ENCODE peak calls at places on chromosomes 3 and 15, in five cellular contexts. One of them, this sample, is unnamed. For H3K9me3, the result is how much of the 10 kb centered on the place peaks cover.

GRCh38 chr3:9302425-9303181 is 53.2 kb upstream of the SRGAP3 start:
- DNase-seq in IMR-90: peak
- DNase-seq in H1: peak
- DNase-seq in mesenchymal stem cell: peak
- DNase-seq in neuronal stem cell: peak
- DNase-seq in this sample: peak

GRCh38 chr15:93035953-93036810 is 52.8 kb downstream of the RGMA start:
- DNase-seq in IMR-90: peak
- DNase-seq in neuronal stem cell: no peak
- DNase-seq in mesenchymal stem cell: peak
- DNase-seq in H1: no peak
- DNase-seq in this sample: peak

GRCh38 chr3:62805578-62805977 is 69.6 kb downstream of the CADPS start:
- DNase-seq in mesenchymal stem cell: no peak
- DNase-seq in IMR-90: no peak
- DNase-seq in neuronal stem cell: peak
- DNase-seq in H1: no peak
- DNase-seq in this sample: no peak

GRCh38 chr3:32154180-32154579 is 47.8 kb downstream of the GPD1L start:
- DNase-seq in IMR-90: no peak
- DNase-seq in neuronal stem cell: no peak
- DNase-seq in H1: no peak
- DNase-seq in mesenchymal stem cell: peak
- DNase-seq in this sample: peak

GRCh38 chr3:7710284-7710683 is 791.3 kb upstream of the LMCD1 start:
- DNase-seq in H1: no peak
- DNase-seq in mesenchymal stem cell: no peak
- DNase-seq in neuronal stem cell: no peak
- DNase-seq in IMR-90: no peak
- DNase-seq in this sample: no peak

GRCh38 chr3:166190360-166190759 is 353.1 kb upstream of the BCHE start:
- DNase-seq in H1: peak
- DNase-seq in mesenchymal stem cell: peak
- DNase-seq in neuronal stem cell: no peak
- DNase-seq in IMR-90: peak
- DNase-seq in this sample: no peak

GRCh38 chr15:53160092-53160704 is 370.1 kb upstream of the ONECUT1 start:
- DNase-seq in mesenchymal stem cell: no peak
- DNase-seq in IMR-90: no peak
- DNase-seq in H1: no peak
- DNase-seq in neuronal stem cell: no peak
- DNase-seq in this sample: no peak

GRCh38 chr3:108102420-108103039 is 11.7 kb upstream of the CD47 start:
- DNase-seq in H1: no peak
- DNase-seq in mesenchymal stem cell: no peak
- DNase-seq in IMR-90: no peak
- DNase-seq in neuronal stem cell: no peak
- DNase-seq in this sample: no peak

GRCh38 chr3:194397757-194398312 is 1.2 kb downstream of the GP5 start:
- DNase-seq in mesenchymal stem cell: no peak
- DNase-seq in H1: no peak
- DNase-seq in neuronal stem cell: no peak
- DNase-seq in IMR-90: no peak
- DNase-seq in this sample: peak

GRCh38 chr3:23845361-23845760 is 39.6 kb downstream of the UBE2E1 start:
- DNase-seq in IMR-90: no peak
- DNase-seq in H1: no peak
- DNase-seq in neuronal stem cell: no peak
- DNase-seq in mesenchymal stem cell: no peak
- DNase-seq in this sample: no peak

GRCh38 chr3:176867681-176868663 is 329.3 kb downstream of the TBL1XR1 start:
- DNase-seq in H1: no peak
- DNase-seq in neuronal stem cell: no peak
- DNase-seq in IMR-90: no peak
- DNase-seq in mesenchymal stem cell: peak
- DNase-seq in this sample: no peak

GRCh38 chr15:60957111-60957510 is 272.0 kb downstream of the RORA start:
- DNase-seq in mesenchymal stem cell: no peak
- DNase-seq in neuronal stem cell: no peak
- DNase-seq in H1: no peak
- DNase-seq in IMR-90: no peak
- DNase-seq in this sample: no peak

DNA sequence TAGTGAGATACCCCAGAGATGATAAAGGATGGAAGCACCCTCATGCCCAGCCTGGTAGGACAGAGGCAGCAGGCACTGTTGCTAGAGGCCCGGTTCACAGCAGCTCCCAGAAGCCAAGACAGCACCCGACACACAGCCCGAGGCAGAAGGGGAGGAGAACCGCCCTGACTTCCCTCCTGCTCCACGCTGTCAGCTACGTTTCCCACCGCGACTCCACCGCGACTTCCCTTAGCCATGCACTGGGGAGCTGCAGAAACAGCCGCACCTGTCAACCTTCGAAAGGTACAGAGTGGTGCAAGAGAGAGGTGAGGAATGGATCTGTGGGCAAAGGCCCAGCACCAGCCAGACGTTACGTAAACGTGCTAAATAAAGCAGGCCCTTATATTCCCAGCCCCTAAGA is 529.2 kb downstream of the GABRG3 start:
- DNase-seq in IMR-90: no peak
- DNase-seq in mesenchymal stem cell: no peak
- DNase-seq in H1: no peak
- DNase-seq in neuronal stem cell: no peak
- DNase-seq in this sample: no peak
- H3K9me3 ChIP-seq in IMR-90: under half
- H3K9me3 ChIP-seq in mesenchymal stem cell: under half
- H3K9me3 ChIP-seq in H1: under half
- H3K9me3 ChIP-seq in neuronal stem cell: under half
- H3K9me3 ChIP-seq in this sample: under half

DNA sequence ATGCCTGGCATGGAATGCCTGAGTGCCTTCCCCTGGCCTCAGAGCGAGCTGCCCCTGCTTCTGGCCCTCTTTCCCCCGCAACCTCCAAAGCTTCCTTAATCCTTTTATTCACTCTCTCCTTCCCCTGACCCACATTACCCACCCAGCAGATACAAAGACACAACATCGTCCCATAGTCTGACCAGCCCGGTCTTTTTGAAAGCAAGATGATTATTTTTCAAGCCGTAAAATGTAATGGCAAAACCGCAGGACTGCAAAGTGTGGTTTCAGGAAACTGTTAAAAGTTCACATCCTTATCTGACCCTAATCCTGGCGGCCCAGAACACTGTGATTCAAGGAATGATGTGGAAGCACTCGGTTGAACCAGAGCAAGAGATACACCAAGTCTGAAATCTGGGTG is 78.4 kb upstream of the LRTM1 start:
- DNase-seq in mesenchymal stem cell: peak
- DNase-seq in H1: no peak
- DNase-seq in IMR-90: peak
- DNase-seq in neuronal stem cell: no peak
- DNase-seq in this sample: no peak
- H3K14ac ChIP-seq in mesenchymal stem cell: no peak
- H3K14ac ChIP-seq in H1: no peak
- H3K14ac ChIP-seq in IMR-90: peak
- H3K14ac ChIP-seq in neuronal stem cell: no peak
- H3K14ac ChIP-seq in this sample: no peak

DNA sequence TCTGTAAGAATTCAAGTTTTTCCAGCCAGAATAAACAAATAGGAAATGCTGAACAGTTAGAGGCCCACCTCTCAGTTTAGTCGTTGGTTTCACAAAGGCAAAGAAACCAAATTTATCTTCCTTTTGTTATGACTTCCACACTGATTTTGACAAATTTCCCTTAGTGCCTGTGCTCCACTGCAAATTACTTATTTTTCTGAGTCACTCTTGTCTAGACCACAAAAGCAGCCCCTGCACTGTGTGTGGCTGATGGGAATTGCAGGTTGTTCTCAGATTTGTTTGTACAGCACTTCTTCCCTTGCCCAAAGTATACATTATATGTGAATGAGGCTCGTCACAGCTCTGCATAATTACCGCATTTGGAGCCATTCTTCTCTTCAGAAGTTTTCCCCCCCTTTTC is 354.2 kb upstream of the IL12A start:
- DNase-seq in IMR-90: peak
- DNase-seq in neuronal stem cell: no peak
- DNase-seq in H1: no peak
- DNase-seq in mesenchymal stem cell: peak
- DNase-seq in this sample: no peak
- H2BK15ac ChIP-seq in IMR-90: no peak
- H2BK15ac ChIP-seq in neuronal stem cell: no peak
- H2BK15ac ChIP-seq in H1: no peak
- H2BK15ac ChIP-seq in mesenchymal stem cell: no peak
- H2BK15ac ChIP-seq in this sample: no peak

GRCh38 chr15:29014493-29014892 is 128.7 kb downstream of the APBA2 start:
- DNase-seq in IMR-90: no peak
- DNase-seq in neuronal stem cell: no peak
- DNase-seq in mesenchymal stem cell: no peak
- DNase-seq in H1: no peak
- DNase-seq in this sample: no peak
- H3K9me3 ChIP-seq in IMR-90: under half
- H3K9me3 ChIP-seq in neuronal stem cell: under half
- H3K9me3 ChIP-seq in mesenchymal stem cell: under half
- H3K9me3 ChIP-seq in H1: under half
- H3K9me3 ChIP-seq in this sample: under half